ENCODE peak calls at places on chromosomes 12 and 14, in four cellular contexts. C is transverse colon, R is coronary artery, O is neural crest cell. W is an unnamed sample.

GRCh38 chr14:74978416-74978947 is 23.1 kb upstream of the PGF start:
- DNase-seq in C (no peak), R (no peak), O (no peak), W (no peak)

GRCh38 chr14:70052990-70053389 is 135.8 kb downstream of the SLC8A3 start:
- DNase-seq in C (no peak), R (no peak), O (peak), W (no peak)

GRCh38 chr14:65101631-65102440 is 481 bp downstream of the MAX start:
- DNase-seq in C (peak), R (no peak), O (peak), W (no peak)

GRCh38 chr14:103294091-103294490 is 39.9 kb upstream of the EIF5 start:
- DNase-seq in C (no peak), R (no peak), O (no peak), W (no peak)

GRCh38 chr12:31220633-31221565 is 105.1 kb downstream of the SINHCAF start:
- DNase-seq in C (no peak), R (no peak), O (no peak), W (no peak)

GRCh38 chr12:26696613-26697092 is 136.3 kb downstream of the ITPR2 start:
- DNase-seq in C (no peak), R (no peak), O (no peak), W (no peak)

GRCh38 chr12:58583541-58583940 is 336.8 kb downstream of the LRIG3 start:
- DNase-seq in C (no peak), R (no peak), O (no peak), W (no peak)

GRCh38 chr14:22190411-22191191 is 398.4 kb downstream of the DAD1 start:
- DNase-seq in C (no peak), R (no peak), O (no peak), W (no peak)

GRCh38 chr14:106665814-106666213 is 1139.4 kb downstream of the TMEM121 start:
- DNase-seq in C (no peak), R (no peak), O (no peak), W (no peak)

GRCh38 chr14:76537912-76538647 is 162.1 kb downstream of the ESRRB start:
- DNase-seq in C (no peak), R (no peak), O (no peak), W (no peak)

GRCh38 chr12:56299308-56299852 is 750 bp downstream of the CS start:
- DNase-seq in C (peak), R (no peak), O (no peak), W (no peak)

GRCh38 chr12:56105503-56105902 is 1.1 kb downstream of the PA2G4 start:
- DNase-seq in C (no peak), R (no peak), O (no peak), W (no peak)

GRCh38 chr14:75439989-75440388 is 12.2 kb downstream of the JDP2 start:
- DNase-seq in C (peak), R (peak), O (no peak), W (no peak)

GRCh38 chr12:104057771-104058197 is 6.5 kb upstream of the HCFC2 start:
- DNase-seq in C (no peak), R (no peak), O (no peak), W (no peak)

GRCh38 chr12:50677858-50678257 is 86.0 kb upstream of the ATF1 start:
- DNase-seq in C (no peak), R (no peak), O (no peak), W (no peak)

GRCh38 chr12:94516985-94517384 is 57.3 kb upstream of the CEP83 start:
- DNase-seq in C (no peak), R (no peak), O (no peak), W (no peak)

GRCh38 chr14:72416892-72417291 is 477.0 kb downstream of the DPF3 start:
- DNase-seq in C (peak), R (no peak), O (no peak), W (no peak)

GRCh38 chr12:62799766-62800406 is 135.1 kb downstream of the PPM1H start:
- DNase-seq in C (no peak), R (no peak), O (no peak), W (no peak)

GRCh38 chr12:112741106-112741505 is 50.4 kb upstream of the RPH3A start:
- DNase-seq in C (no peak), R (no peak), O (no peak), W (no peak)

GRCh38 chr12:32549675-32550079 is 129.4 kb upstream of the DNM1L start:
- DNase-seq in C (no peak), R (no peak), O (no peak), W (no peak)

GRCh38 chr14:68796418-68797101 is 3.7 kb upstream of the ZFP36L1 start:
- DNase-seq in C (no peak), R (peak), O (no peak), W (no peak)

GRCh38 chr12:84554199-84554723 is 358.3 kb downstream of the SLC6A15 start:
- DNase-seq in C (no peak), R (no peak), O (no peak), W (no peak)

GRCh38 chr12:75623631-75624118 is 112.3 kb upstream of the KRR1 start:
- DNase-seq in C (no peak), R (no peak), O (no peak), W (no peak)

GRCh38 chr12:124654666-124655316 is 87.4 kb upstream of the NCOR2 start:
- DNase-seq in C (no peak), R (no peak), O (no peak), W (no peak)

GRCh38 chr12:43113153-43113552 is 438.9 kb downstream of the ADAMTS20 start:
- DNase-seq in C (no peak), R (no peak), O (no peak), W (no peak)

GRCh38 chr12:131895640-131896079 is 1.2 kb downstream of the ULK1 start:
- DNase-seq in C (no peak), R (no peak), O (no peak), W (no peak)

GRCh38 chr14:74604157-74604556 is 7.9 kb downstream of the LTBP2 start:
- DNase-seq in C (no peak), R (no peak), O (no peak), W (no peak)

GRCh38 chr14:65850429-65851145 is 438.1 kb downstream of the FUT8 start:
- DNase-seq in C (peak), R (no peak), O (no peak), W (peak)

GRCh38 chr14:91464615-91465205 is 45.4 kb downstream of the PPP4R3A start:
- DNase-seq in C (no peak), R (no peak), O (no peak), W (no peak)

GRCh38 chr14:103109789-103110415 is 13.4 kb upstream of the TNFAIP2 start:
- DNase-seq in C (peak), R (no peak), O (no peak), W (no peak)

GRCh38 chr12:65696227-65696626 is 128.1 kb upstream of the HMGA2 start:
- DNase-seq in C (no peak), R (no peak), O (no peak), W (no peak)

GRCh38 chr12:47121146-47121545 is 41.4 kb upstream of the AMIGO2 start:
- DNase-seq in C (no peak), R (no peak), O (no peak), W (no peak)

GRCh38 chr14:103191856-103192835 is 68.9 kb downstream of the TNFAIP2 start:
- DNase-seq in C (no peak), R (no peak), O (no peak), W (no peak)

GRCh38 chr12:25583545-25583944 is 30.5 kb upstream of the LMNTD1 start:
- DNase-seq in C (no peak), R (no peak), O (no peak), W (no peak)

GRCh38 chr14:32481707-32482106 is 152.6 kb downstream of the AKAP6 start:
- DNase-seq in C (no peak), R (no peak), O (no peak), W (no peak)

GRCh38 chr12:106107566-106107965 is 31.2 kb downstream of the NUAK1 start:
- DNase-seq in C (no peak), R (no peak), O (no peak), W (no peak)

GRCh38 chr14:35403085-35403396 is 1.5 kb downstream of the NFKBIA start:
- DNase-seq in C (peak), R (no peak), O (no peak), W (no peak)

GRCh38 chr14:36396798-36397197 is 76.4 kb upstream of the MBIP start:
- DNase-seq in C (no peak), R (no peak), O (no peak), W (no peak)

GRCh38 chr14:101683365-101683764 is 78.1 kb upstream of the PPP2R5C start:
- DNase-seq in C (no peak), R (no peak), O (no peak), W (no peak)

GRCh38 chr12:70948236-70948975 is 27.9 kb upstream of the PTPRR start:
- DNase-seq in C (no peak), R (no peak), O (no peak), W (no peak)

GRCh38 chr14:96676161-96676560 is 121.0 kb upstream of the VRK1 start:
- DNase-seq in C (no peak), R (no peak), O (no peak), W (no peak)
- TF ChIP-seq CTCF in C (no peak), R (no peak), O (no peak), W (no peak)

DNA sequence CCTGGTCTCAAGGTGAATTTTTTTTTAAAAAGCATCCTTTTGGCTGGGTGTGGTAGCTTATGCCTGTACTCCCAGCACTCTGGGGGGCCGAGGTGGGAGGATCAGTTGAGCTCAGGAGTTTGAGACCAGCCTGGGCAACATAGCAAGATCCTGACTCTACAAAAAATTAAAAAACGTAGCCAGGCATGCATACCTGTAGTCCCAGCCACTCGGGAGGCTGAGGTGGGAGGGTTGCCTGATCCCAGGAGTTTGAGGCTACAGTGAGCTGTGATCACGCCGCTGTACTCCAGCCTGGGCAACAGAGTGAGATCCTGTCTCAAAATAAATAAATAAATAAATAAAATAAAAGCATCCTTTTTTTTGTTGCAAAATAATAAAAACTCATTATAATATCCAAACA is 12.4 kb downstream of the TSPAN9 start:
- DNase-seq in C (no peak), R (no peak), O (no peak), W (no peak)
- TF ChIP-seq CTCF in C (no peak), R (no peak), O (no peak), W (no peak)

GRCh38 chr12:86228656-86229055 is 27.5 kb downstream of the MGAT4C start:
- DNase-seq in C (no peak), R (no peak), O (no peak), W (no peak)
- TF ChIP-seq CTCF in C (no peak), R (no peak), O (no peak), W (no peak)

DNA sequence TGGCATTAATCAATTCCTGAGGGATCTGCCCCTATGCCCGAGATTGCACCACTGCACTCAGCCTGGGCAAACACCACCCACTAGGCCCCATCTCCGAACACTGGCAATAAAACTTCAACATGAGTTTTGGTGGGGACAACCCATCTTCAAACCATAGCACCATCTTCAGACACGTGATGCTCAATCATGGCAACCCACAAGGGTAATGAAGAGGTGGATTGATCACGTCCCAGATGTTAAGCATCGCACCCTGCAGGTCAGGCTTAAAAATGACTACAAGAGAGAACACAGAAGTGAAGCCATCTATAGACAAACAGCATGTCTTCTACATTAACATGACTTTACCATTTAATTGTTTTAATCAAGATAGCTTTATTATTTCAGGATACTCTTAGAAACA is 42.8 kb upstream of the DDHD1 start:
- DNase-seq in C (no peak), R (no peak), O (no peak), W (no peak)
- TF ChIP-seq CTCF in C (no peak), R (no peak), O (no peak), W (no peak)

GRCh38 chr12:1533205-1533601 is 61.2 kb downstream of the FBXL14 start:
- DNase-seq in C (no peak), R (no peak), O (no peak), W (peak)
- TF ChIP-seq CTCF in C (no peak), R (no peak), O (no peak), W (no peak)

GRCh38 chr14:88079624-88080023 is 74.7 kb downstream of the GPR65 start:
- DNase-seq in C (no peak), R (no peak), O (no peak), W (no peak)

GRCh38 chr14:88075298-88075981 is 70.5 kb downstream of the GPR65 start:
- DNase-seq in C (no peak), R (no peak), O (no peak), W (no peak)

DNA sequence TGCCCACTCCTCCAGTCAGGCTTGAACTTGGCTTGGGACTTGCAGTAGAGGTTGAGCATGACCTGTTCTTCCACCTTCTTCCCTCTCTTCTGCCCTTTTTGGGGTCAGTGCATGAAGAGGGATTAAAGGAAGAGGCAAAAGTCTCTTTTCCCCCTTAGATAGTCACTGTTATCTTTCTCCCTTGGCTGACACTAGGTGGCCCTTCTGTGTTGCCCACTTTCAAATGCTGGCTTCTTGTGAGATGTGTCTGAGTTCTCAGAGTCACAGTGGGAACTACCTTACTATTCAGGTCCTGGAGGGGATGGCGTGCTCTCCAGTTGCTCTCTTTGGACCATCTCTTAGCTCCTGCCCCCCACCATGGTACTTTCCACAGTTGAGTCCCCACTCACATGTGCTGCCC is 73.6 kb downstream of the GPR65 start:
- DNase-seq in C (no peak), R (no peak), O (no peak), W (no peak)
- TF ChIP-seq CTCF in C (no peak), R (no peak), O (no peak), W (no peak)

W was measured in osteocyte.